ENCODE peak calls at places on chromosomes 13 and 19, in four cellular contexts. T, E, C and U are unnamed samples.
A peak's percentile ranks its signal among the peaks of the same experiment; 100 is the strongest.

GRCh38 chr19:38208571-38208970 is 15.5 kb downstream of the DPF1 start:
- DNase-seq in E (no peak), T (no peak), C (no peak), U (no peak)

GRCh38 chr13:110397445-110397844 is 90.4 kb downstream of the COL4A2 start:
- DNase-seq in T (no peak), C (no peak), E (no peak), U (no peak)

GRCh38 chr19:30362156-30362754 is 9.9 kb upstream of the ZNF536 start:
- DNase-seq in E (no peak), C (no peak), T (no peak), U (no peak)

GRCh38 chr13:102881819-102882686 is 36.2 kb downstream of the ERCC5 start:
- DNase-seq in E (no peak), T (no peak), C (no peak), U (no peak)

GRCh38 chr13:46160474-46161066 is 21.4 kb downstream of the LCP1 start:
- DNase-seq in T (peak; percentile 70), E (peak; percentile 50), C (no peak), U (no peak)

GRCh38 chr19:40612831-40613668 is 11.9 kb downstream of the LTBP4 start:
- DNase-seq in E (peak; percentile 90), T (no peak), C (no peak), U (peak; percentile 63)

GRCh38 chr13:63436288-63436687 is 2020.6 kb upstream of the PCDH20 start:
- DNase-seq in C (no peak), T (no peak), E (no peak), U (no peak)

GRCh38 chr13:49681837-49682236 is 9.4 kb downstream of the EBPL start:
- DNase-seq in C (no peak), T (no peak), E (no peak), U (no peak)

GRCh38 chr13:33004454-33004853 is 11.8 kb upstream of the KL start:
- DNase-seq in E (no peak), T (peak; percentile 12), C (no peak), U (no peak)

GRCh38 chr13:112159575-112160547 is 92.9 kb downstream of the SOX1 start:
- DNase-seq in E (no peak), C (no peak), T (no peak), U (no peak)

GRCh38 chr13:89951341-89951740 is 1396.1 kb upstream of the MIR17HG start:
- DNase-seq in E (no peak), T (no peak), C (no peak), U (no peak)

GRCh38 chr13:48181482-48182145 is 51.4 kb upstream of the ITM2B start:
- DNase-seq in C (no peak), E (no peak), T (no peak), U (no peak)

GRCh38 chr19:39342647-39343305 is 555 bp downstream of the SAMD4B start:
- DNase-seq in E (no peak), T (no peak), C (peak; percentile 17), U (no peak)

GRCh38 chr13:99432637-99433542 is 68.4 kb upstream of the TM9SF2 start:
- DNase-seq in C (no peak), E (peak; percentile 37), T (peak; percentile 82), U (peak; percentile 74)

GRCh38 chr19:5001547-5002131 is 32.7 kb downstream of the KDM4B start:
- DNase-seq in T (peak; percentile 47), C (no peak), E (peak; percentile 30), U (no peak)

GRCh38 chr13:110575322-110576069 is 14.0 kb upstream of the RAB20 start:
- DNase-seq in C (no peak), T (peak; percentile 86), E (no peak), U (no peak)

GRCh38 chr19:11423804-11424318 is 4.7 kb upstream of the RGL3 start:
- DNase-seq in T (no peak), E (no peak), C (no peak), U (no peak)

GRCh38 chr13:51776179-51776578 is 27.8 kb downstream of the DHRS12 start:
- DNase-seq in C (no peak), T (no peak), E (no peak), U (no peak)

GRCh38 chr19:3801412-3802096 is 15.4 kb upstream of the MATK start:
- DNase-seq in T (no peak), E (peak; percentile 36), C (no peak), U (no peak)

GRCh38 chr13:85528578-85529215 is 270.5 kb downstream of the SLITRK6 start:
- DNase-seq in T (no peak), E (no peak), C (no peak), U (no peak)

GRCh38 chr13:47175172-47175806 is 278.4 kb upstream of the HTR2A start:
- DNase-seq in C (no peak), E (no peak), T (peak; percentile 31), U (no peak)

GRCh38 chr13:76976488-76976887 is 15.4 kb upstream of the CLN5 start:
- DNase-seq in E (no peak), T (no peak), C (no peak), U (no peak)

GRCh38 chr13:97030705-97031452 is 36.6 kb upstream of the OXGR1 start:
- DNase-seq in T (peak; percentile 16), C (no peak), E (peak; percentile 25), U (no peak)